ENCODE peak calls at places on chromosomes 5 and 9, in six cellular contexts. S, J, Z, W, B and M are unnamed samples. For H3K36me3, the result is how much of the 10 kb centered on the place peaks cover.

GRCh38 chr5:128225245-128226030 is 141.9 kb downstream of the SLC12A2 start:
- DNase-seq in S (no peak), J (no peak), Z (no peak), W (no peak), B (no peak), M (no peak)

GRCh38 chr5:142201471-142201887 is 92.9 kb downstream of the NDFIP1 start:
- DNase-seq in S (no peak), J (no peak), Z (no peak), W (no peak), B (no peak), M (no peak)

GRCh38 chr5:35780236-35780635 is 76.5 kb upstream of the IL7R start:
- DNase-seq in S (peak), J (no peak), Z (no peak), W (no peak), B (no peak), M (no peak)

GRCh38 chr9:21746550-21746949 is 55.9 kb upstream of the MTAP start:
- DNase-seq in S (no peak), J (no peak), Z (no peak), W (no peak), B (no peak), M (no peak)

GRCh38 chr5:167511-167910 is 23.8 kb upstream of the LRRC14B start:
- DNase-seq in S (peak), J (peak), Z (no peak), W (peak), B (no peak), M (no peak)

GRCh38 chr9:90991953-90992352 is 190.3 kb downstream of the SYK start:
- DNase-seq in S (no peak), J (no peak), Z (no peak), W (no peak), B (no peak), M (no peak)

GRCh38 chr5:119190470-119190869 is 119.6 kb downstream of the DMXL1 start:
- DNase-seq in S (no peak), J (no peak), Z (no peak), W (no peak), B (no peak), M (no peak)

GRCh38 chr5:168851902-168852321 is 272.7 kb upstream of the PANK3 start:
- DNase-seq in S (peak), J (no peak), Z (peak), W (no peak), B (no peak), M (no peak)

GRCh38 chr5:136375920-136376319 is 10.6 kb upstream of the TRPC7 start:
- DNase-seq in S (no peak), J (no peak), Z (no peak), W (no peak), B (no peak), M (no peak)

GRCh38 chr5:149048806-149049205 is 14.1 kb downstream of the SH3TC2 start:
- DNase-seq in S (no peak), J (no peak), Z (no peak), W (no peak), B (no peak), M (no peak)

GRCh38 chr9:110802416-110803035 is 133.9 kb downstream of the MUSK start:
- DNase-seq in S (no peak), J (no peak), Z (no peak), W (no peak), B (no peak), M (no peak)

GRCh38 chr9:76456202-76456926 is 2.6 kb upstream of the GCNT1 start:
- DNase-seq in S (peak), J (no peak), Z (peak), W (no peak), B (no peak), M (no peak)

DNA sequence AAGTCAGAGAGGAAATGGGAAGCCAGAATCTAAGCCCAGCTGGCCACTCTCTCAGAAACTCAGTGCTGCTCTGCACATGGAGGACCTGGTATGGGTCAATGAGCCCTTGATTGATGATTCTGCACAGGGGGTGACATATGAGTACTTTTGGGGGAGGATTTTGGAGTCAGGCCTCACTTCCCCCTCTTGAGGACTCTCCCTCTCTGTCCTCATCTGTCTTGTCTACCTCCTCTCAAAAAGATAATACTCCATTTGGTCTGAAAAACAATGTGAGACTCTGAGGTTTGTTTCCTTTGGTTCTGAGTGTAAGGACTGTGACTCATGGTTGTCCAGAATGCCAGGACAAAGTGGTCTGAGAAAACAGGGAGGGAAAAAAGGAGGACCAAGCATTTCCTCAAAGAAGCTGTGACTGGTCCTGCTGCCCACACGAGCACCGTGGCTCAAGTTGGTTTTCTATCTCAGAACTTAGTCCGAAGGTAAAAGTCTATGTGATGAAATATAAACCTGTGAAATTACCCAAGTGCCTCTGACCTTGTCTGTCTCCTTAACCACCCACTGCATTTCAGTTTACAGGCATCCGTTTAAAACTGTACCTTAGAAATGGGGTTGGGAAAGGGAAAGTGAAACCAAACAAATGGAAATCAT is 11.1 kb downstream of the TTC39B start:
- DNase-seq in S (peak), J (no peak), Z (peak), W (no peak), B (no peak), M (no peak)
- H3K27ac ChIP-seq in S (peak), J (peak), Z (peak), W (peak), B (peak), M (peak)

GRCh38 chr9:127808347-127809001 is 5.8 kb downstream of the FPGS start:
- DNase-seq in S (no peak), J (no peak), Z (no peak), W (no peak), B (no peak), M (no peak)
- H3K36me3 ChIP-seq in S (under half), J (under half), Z (under half), W (under half), B (under half), M (half or more)

GRCh38 chr5:175056831-175057230 is 332.4 kb downstream of the MSX2 start:
- DNase-seq in S (no peak), J (no peak), Z (no peak), W (no peak), B (no peak), M (no peak)

GRCh38 chr5:175060264-175060663 is 335.9 kb downstream of the MSX2 start:
- DNase-seq in S (no peak), J (no peak), Z (no peak), W (no peak), B (no peak), M (no peak)

DNA sequence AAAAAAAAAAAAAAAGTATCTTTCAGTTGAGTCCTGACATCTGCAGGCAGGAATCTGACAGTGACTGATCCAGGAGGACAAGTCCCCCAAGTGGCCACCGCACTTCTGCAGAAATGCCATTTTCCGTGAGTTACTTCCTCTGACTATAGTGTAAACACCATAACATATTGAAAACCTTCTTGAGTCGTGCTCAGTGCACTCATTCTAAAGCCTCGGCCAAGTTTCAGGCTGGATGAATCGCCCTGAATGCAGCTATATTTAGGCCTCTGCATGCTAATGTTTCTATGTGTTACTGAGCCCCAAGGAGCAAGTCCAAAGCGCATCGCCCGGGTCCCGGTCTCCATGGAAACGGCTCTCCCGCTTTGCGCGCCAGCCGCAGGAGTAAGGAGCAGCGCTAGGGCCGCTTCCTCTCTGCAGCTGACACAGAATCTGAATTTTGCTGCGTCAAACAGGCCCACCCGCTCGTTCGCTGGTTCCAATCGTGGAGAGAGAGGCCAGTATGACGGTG is 335.4 kb downstream of the MSX2 start:
- DNase-seq in S (peak), J (no peak), Z (peak), W (peak), B (no peak), M (no peak)
- H3K27ac ChIP-seq in S (no peak), J (no peak), Z (no peak), W (no peak), B (no peak), M (no peak)

GRCh38 chr5:115531787-115532367 is 12.7 kb downstream of the FEM1C start:
- DNase-seq in S (no peak), J (no peak), Z (no peak), W (no peak), B (no peak), M (no peak)
- H3K36me3 ChIP-seq in S (under half), J (under half), Z (under half), W (under half), B (under half), M (under half)

GRCh38 chr9:129888809-129889460 is 53.7 kb downstream of the USP20 start:
- DNase-seq in S (no peak), J (no peak), Z (no peak), W (no peak), B (no peak), M (no peak)

GRCh38 chr9:129894106-129894823 is 59.0 kb downstream of the USP20 start:
- DNase-seq in S (no peak), J (no peak), Z (no peak), W (no peak), B (no peak), M (no peak)

GRCh38 chr9:129889461-129889935 is 54.2 kb downstream of the USP20 start:
- DNase-seq in S (no peak), J (no peak), Z (no peak), W (no peak), B (no peak), M (no peak)

GRCh38 chr9:129889936-129890717 is 54.9 kb downstream of the USP20 start:
- DNase-seq in S (peak), J (no peak), Z (no peak), W (no peak), B (no peak), M (no peak)

GRCh38 chr9:129891519-129891918 is 56.3 kb downstream of the USP20 start:
- DNase-seq in S (no peak), J (no peak), Z (no peak), W (no peak), B (no peak), M (no peak)
- H3K27ac ChIP-seq in S (peak), J (no peak), Z (peak), W (peak), B (peak), M (no peak)

GRCh38 chr9:3708751-3709150 is 182.9 kb upstream of the RFX3 start:
- DNase-seq in S (no peak), J (no peak), Z (no peak), W (no peak), B (no peak), M (no peak)
- H3K36me3 ChIP-seq in S (under half), J (under half), Z (under half), W (under half), B (under half), M (under half)